ENCODE peak calls at places on chromosomes 11 and 22, in four cellular contexts. V is HL-60, Q is K562, B is GM12878. X is an unnamed sample.

GRCh38 chr11:35073691-35074382 is 65.1 kb upstream of the CD44 start:
- DNase-seq in Q (no peak), V (peak), B (no peak), X (no peak)

GRCh38 chr11:33687733-33688479 is 12.7 kb downstream of the C11orf91 start:
- DNase-seq in V (no peak), B (peak), Q (peak), X (peak)

GRCh38 chr22:44569516-44569915 is 71.5 kb upstream of the RTL6 start:
- DNase-seq in V (no peak), Q (no peak), B (no peak), X (no peak)

GRCh38 chr11:92964471-92964870 is 5.0 kb upstream of the MTNR1B start:
- DNase-seq in B (no peak), Q (no peak), V (no peak), X (no peak)

GRCh38 chr22:18048441-18048898 is 24.1 kb upstream of the MICAL3 start:
- DNase-seq in Q (peak), V (no peak), B (no peak), X (no peak)

GRCh38 chr22:46942816-46943783 is 180.7 kb downstream of the TBC1D22A start:
- DNase-seq in B (no peak), Q (no peak), V (no peak), X (no peak)

GRCh38 chr11:78192911-78193341 is 4.2 kb downstream of the USP35 start:
- DNase-seq in B (no peak), Q (no peak), V (no peak), X (no peak)

GRCh38 chr22:43118953-43119458 is 8.5 kb downstream of the BIK start:
- DNase-seq in B (peak), Q (no peak), V (no peak), X (peak)

GRCh38 chr11:92826136-92826535 is 143.3 kb upstream of the MTNR1B start:
- DNase-seq in Q (no peak), V (no peak), B (no peak), X (no peak)

GRCh38 chr22:45460288-45461109 is 42.2 kb upstream of the FBLN1 start:
- DNase-seq in V (no peak), Q (no peak), B (no peak), X (no peak)

DNA sequence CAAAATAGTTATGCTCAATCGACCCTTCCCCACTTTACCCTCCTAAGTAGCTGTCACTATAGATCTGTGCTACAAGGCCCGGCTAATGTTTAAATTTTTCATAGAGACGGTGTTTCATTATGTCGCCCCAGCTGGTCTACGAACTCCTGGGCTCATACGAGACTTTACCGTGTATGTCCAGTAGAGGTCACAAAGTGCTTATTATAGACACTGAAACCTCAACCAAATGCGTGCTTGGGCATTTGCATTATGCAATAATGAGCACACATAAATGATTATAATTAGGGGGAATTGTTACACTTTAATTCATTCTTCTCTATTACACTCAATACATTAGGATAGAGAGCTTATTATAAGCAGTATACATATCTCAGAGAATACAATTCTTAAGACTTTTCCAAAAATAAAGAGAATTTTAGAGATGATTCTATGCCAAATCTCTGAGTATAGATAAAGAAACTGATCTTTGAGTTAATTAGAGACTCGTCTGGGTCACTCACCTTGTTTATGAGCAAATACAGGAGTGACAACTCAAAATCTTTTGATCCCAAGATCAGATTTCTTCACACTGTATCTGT is 12.5 kb upstream of the MRPL16 start:
- DNase-seq in V (peak), Q (peak), B (no peak), X (no peak)
- TF ChIP-seq SPI1 in V (no peak), Q (no peak), B (no peak), X (no peak)

GRCh38 chr11:3867209-3868071 is 12.0 kb downstream of the STIM1 start:
- DNase-seq in V (no peak), Q (peak), B (peak), X (no peak)
- TF ChIP-seq SPI1 in V (no peak), Q (no peak), B (peak), X (peak)

DNA sequence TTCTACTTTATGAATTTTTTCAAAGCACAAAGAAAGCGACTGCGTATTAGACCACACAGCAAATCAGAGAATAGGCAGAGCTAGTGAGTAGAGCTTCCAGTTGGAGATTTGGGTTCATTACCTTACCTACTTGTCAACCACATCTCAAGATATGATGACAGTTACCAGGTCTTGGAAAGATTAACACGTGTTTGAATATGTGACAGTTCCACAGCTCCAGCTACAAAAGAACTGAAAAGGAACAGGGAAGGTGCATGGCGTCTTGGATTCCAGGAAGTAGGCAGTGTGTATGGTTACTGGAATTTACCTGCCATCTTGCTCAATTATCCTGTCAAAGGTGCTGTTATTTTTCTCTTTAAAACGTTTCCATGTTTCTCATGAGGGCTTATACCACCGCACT is 5.3 kb downstream of the TIRAP start:
- DNase-seq in B (no peak), Q (no peak), V (no peak), X (no peak)
- TF ChIP-seq SPI1 in B (no peak), Q (no peak), V (no peak), X (no peak)

DNA sequence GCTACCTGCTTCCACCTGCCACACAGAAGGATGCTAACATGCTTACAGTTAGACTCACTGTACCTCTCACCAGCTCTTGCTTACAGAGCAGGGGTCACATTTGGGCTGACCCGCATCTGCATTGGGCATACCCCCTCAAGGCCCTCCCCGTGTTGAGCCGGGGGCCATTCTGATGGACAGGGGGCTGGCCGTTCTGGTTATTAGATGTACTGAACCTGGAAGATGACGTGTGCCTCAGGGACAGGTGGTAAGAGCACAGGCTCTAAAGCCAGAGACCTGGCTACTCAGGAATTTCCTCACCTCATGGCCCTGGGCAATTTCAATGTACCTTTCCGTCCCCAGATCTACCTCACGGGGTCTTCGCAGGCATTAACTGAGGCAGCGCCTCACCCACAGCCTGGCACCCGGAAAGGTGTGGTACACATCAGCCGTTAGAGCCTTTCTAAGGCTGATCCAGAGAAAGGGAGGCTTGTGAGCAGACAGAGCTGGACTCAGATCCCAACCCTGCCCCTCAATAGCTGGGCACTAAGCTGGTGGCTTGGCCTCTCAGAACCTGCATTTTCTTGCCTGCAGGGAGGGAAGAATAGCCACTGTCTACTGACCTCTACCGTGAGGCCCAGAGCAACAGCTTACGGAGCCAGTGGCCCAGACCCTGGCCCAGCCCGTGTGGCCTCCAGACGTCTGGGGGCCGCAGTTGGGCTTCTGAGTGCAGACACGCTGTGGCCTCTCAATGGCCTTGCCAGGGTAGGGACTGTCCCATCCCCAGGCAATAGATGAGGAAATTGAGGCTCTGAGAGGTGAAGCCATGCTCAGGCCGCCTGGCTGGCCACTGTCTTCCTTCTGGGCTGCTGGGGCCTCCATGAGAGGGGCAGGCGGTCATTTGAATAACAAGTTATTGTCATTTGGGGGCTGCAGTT is 100.6 kb downstream of the MORC2 start:
- DNase-seq in B (no peak), V (no peak), Q (peak), X (peak)
- TF ChIP-seq SPI1 in B (no peak), V (no peak), Q (no peak), X (no peak)

DNA sequence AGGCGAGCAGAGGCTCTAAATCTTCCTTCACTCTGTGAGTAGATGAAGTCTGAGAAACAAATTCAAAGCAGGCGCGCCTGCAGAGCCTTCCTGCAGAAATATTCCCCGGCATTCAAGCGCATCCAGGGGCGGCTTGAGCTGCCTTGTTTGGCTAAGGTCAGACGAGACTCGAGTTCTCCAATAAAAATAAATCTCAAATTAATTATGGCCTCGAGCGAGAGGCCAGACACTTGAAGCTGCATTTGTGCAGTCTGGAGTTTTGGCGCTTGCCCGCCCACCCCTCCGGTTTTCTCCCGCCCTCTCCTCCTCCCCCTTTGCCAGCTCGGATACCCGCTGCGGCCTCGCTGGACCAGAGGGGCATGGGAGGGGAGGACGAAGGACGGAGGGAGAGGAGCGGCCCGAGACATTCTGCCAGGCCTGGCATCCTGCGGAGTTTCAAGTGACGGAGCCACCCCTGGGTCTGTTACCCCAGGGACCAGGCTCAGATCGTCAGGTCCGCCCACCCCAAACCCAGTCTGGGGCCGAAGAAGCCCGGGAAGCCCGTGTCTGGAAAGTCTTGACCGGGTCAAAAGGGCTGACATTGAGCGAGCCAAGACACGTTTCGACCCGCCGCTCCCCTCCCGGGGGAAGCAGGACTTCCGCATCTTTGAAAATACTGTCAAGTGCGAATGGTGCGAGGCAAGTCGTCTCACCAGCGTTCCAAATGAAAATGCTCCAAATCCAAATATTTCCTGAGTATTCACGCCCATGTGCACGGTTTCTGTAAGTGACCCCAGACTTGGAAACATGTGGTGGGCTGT is 3.7 kb upstream of the FLI1 start:
- DNase-seq in B (no peak), V (no peak), Q (no peak), X (no peak)
- TF ChIP-seq SPI1 in B (no peak), V (no peak), Q (no peak), X (no peak)

GRCh38 chr11:100769165-100769564 is 82.1 kb downstream of the ARHGAP42 start:
- DNase-seq in Q (no peak), V (no peak), B (no peak), X (no peak)
- TF ChIP-seq SPI1 in Q (no peak), V (no peak), B (no peak), X (no peak)

DNA sequence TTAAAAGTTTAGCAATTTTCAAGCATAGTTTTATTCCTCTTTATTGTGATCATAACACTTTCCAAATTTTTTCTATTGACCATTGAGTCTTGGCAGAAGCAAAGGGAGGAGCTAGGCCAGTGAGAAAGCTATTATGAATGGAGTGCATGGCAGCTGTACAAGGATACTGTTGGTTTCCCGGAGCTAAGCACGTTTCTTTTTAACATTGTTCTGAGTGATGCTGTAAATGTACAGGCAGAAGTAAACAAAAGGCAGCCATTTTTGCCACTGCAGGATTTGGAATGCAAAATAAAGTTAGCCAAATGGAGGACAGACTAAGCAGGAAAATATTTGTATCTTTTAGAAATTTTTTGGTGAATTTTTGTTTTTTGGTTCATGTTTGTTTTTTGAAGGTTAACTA is 16.2 kb downstream of the CBL start:
- DNase-seq in V (no peak), B (no peak), Q (no peak), X (no peak)
- TF ChIP-seq SPI1 in V (no peak), B (no peak), Q (no peak), X (no peak)

GRCh38 chr11:130550160-130550559 is 101.7 kb downstream of the ADAMTS15 start:
- DNase-seq in B (no peak), Q (no peak), V (no peak), X (no peak)

GRCh38 chr11:130549393-130549999 is 101.1 kb downstream of the ADAMTS15 start:
- DNase-seq in B (no peak), Q (no peak), V (no peak), X (no peak)

GRCh38 chr11:130547761-130548490 is 99.5 kb downstream of the ADAMTS15 start:
- DNase-seq in B (no peak), V (no peak), Q (no peak), X (no peak)

GRCh38 chr11:130546901-130547694 is 98.7 kb downstream of the ADAMTS15 start:
- DNase-seq in V (no peak), Q (no peak), B (no peak), X (no peak)

DNA sequence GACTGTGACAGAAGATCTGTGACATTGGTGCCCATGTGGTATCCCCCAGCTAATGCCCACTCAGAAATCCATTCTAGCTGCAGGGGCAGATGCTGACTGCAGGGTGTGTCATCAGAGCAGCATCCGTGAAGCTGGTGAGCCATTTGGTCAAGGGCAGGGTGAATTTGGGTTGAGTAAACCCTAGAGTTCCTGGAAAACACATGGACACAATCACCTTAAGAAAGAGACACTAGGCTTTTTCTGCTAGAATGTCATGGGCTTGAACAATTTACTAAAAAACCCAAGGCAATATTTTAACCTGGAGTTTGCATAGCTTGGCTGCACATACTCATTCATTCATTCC is 100.0 kb downstream of the ADAMTS15 start:
- DNase-seq in Q (no peak), V (no peak), B (no peak), X (no peak)
- TF ChIP-seq SPI1 in Q (no peak), V (no peak), B (no peak), X (no peak)

GRCh38 chr11:73313652-73314051 is 5.6 kb downstream of the ARHGEF17 start:
- DNase-seq in Q (no peak), B (no peak), V (no peak), X (no peak)

GRCh38 chr11:73314121-73314948 is 6.3 kb downstream of the ARHGEF17 start:
- DNase-seq in V (no peak), B (no peak), Q (peak), X (no peak)

GRCh38 chr11:73316422-73316821 is 8.3 kb downstream of the ARHGEF17 start:
- DNase-seq in V (no peak), Q (no peak), B (no peak), X (no peak)

GRCh38 chr11:73317373-73317772 is 9.3 kb downstream of the ARHGEF17 start:
- DNase-seq in B (no peak), V (no peak), Q (no peak), X (no peak)

DNA sequence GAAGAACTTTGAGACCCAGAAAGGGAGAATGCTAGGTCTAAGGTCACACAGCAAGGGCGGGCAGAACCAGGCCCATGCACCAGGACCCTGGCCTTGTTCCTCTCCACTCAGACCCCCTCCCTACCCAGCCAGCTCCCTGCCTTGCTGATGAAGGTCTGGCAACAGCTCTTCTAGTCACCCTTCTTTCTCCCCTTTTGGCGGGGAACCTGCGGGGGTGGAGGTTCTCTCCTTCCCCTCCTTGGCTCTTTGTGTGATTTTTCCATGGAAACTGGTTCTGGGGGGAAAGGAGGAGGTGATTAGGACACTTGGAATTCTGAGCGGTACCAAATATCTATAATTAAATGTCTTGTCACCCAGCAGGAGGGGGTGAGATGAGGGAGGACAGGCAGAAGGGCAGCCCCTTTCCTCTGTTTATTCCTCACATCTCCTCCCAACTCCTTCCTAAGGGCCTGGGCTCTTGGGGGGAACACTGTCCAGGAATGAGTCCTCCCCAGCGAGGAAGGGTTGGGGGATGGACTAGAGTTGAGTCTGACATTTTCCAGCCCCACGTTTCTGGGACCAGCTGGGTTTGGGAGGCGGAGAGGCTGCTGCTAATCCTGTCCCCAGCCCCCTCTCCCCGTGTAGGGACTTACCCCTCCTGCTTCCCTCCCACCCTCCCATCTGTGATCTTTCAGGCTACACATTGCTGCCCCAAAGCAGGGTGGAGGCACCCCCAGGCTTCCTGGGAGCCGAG is 7.4 kb downstream of the ARHGEF17 start:
- DNase-seq in V (no peak), B (no peak), Q (no peak), X (no peak)
- TF ChIP-seq SPI1 in V (no peak), B (no peak), Q (no peak), X (no peak)

GRCh38 chr11:123203934-123204333 is 8.9 kb upstream of the CLMP start:
- DNase-seq in Q (no peak), B (no peak), V (no peak), X (no peak)
- TF ChIP-seq SPI1 in Q (no peak), B (no peak), V (no peak), X (no peak)